ENCODE peak calls at places on chromosomes 2 and 18, in five cellular contexts. Y, H, T, I and B are unnamed samples.

GRCh38 chr2:232781765-232782164 is 5.4 kb upstream of the KCNJ13 start:
- DNase-seq in I (peak), Y (peak), H (peak), T (peak), B (no peak)

GRCh38 chr2:72431737-72432136 is 284.1 kb upstream of the CYP26B1 start:
- DNase-seq in H (no peak), Y (no peak), T (no peak), I (no peak), B (no peak)

GRCh38 chr2:240520143-240520973 is 37.4 kb downstream of the ANKMY1 start:
- DNase-seq in I (no peak), Y (no peak), H (no peak), T (no peak), B (no peak)

GRCh38 chr2:39871291-39871761 is 92.3 kb upstream of the THUMPD2 start:
- DNase-seq in I (peak), T (peak), H (peak), Y (peak), B (no peak)

GRCh38 chr2:236773206-236773605 is 203.6 kb downstream of the ACKR3 start:
- DNase-seq in H (no peak), I (no peak), T (no peak), Y (no peak), B (no peak)

GRCh38 chr2:16055848-16056580 is 115.7 kb downstream of the MYCN start:
- DNase-seq in H (peak), T (no peak), Y (no peak), I (no peak), B (no peak)

GRCh38 chr2:134341476-134341875 is 87.6 kb downstream of the MGAT5 start:
- DNase-seq in Y (no peak), H (no peak), I (no peak), T (no peak), B (no peak)

GRCh38 chr2:68745006-68745405 is 10.4 kb downstream of the ARHGAP25 start:
- DNase-seq in T (no peak), H (no peak), Y (no peak), I (no peak), B (no peak)

GRCh38 chr18:32389868-32390267 is 80.8 kb downstream of the GAREM1 start:
- DNase-seq in Y (no peak), H (no peak), T (no peak), I (no peak), B (peak)

GRCh38 chr2:12397861-12398260 is 318.9 kb upstream of the TRIB2 start:
- DNase-seq in Y (no peak), T (no peak), I (no peak), H (peak), B (no peak)

GRCh38 chr18:61743775-61744531 is 148.9 kb downstream of the RNF152 start:
- DNase-seq in I (no peak), Y (peak), H (no peak), T (no peak), B (no peak)

GRCh38 chr2:24210723-24211122 is 35.9 kb downstream of the FAM228A start:
- DNase-seq in I (no peak), T (no peak), Y (no peak), H (no peak), B (no peak)

GRCh38 chr2:101830146-101830545 is 132.6 kb downstream of the MAP4K4 start:
- DNase-seq in I (no peak), T (no peak), Y (no peak), H (no peak), B (no peak)

GRCh38 chr2:217289909-217290283 is 430.0 kb upstream of the TNP1 start:
- DNase-seq in T (peak), I (no peak), H (no peak), Y (no peak), B (no peak)

GRCh38 chr2:18345848-18346247 is 214.6 kb downstream of the RDH14 start:
- DNase-seq in I (no peak), H (no peak), Y (no peak), T (peak), B (peak)

GRCh38 chr2:200812122-200813022 is 662 bp downstream of the BZW1 start:
- DNase-seq in H (peak), I (no peak), T (peak), Y (no peak), B (peak)

GRCh38 chr2:46439582-46439981 is 39.8 kb upstream of the TMEM247 start:
- DNase-seq in I (no peak), H (peak), T (no peak), Y (no peak), B (no peak)

GRCh38 chr18:57576316-57576715 is 10.2 kb downstream of the FECH start:
- DNase-seq in T (no peak), H (no peak), I (no peak), Y (no peak), B (no peak)

GRCh38 chr2:158796606-158797005 is 1.5 kb downstream of the DAPL1 start:
- DNase-seq in T (no peak), I (no peak), Y (no peak), H (no peak), B (no peak)

GRCh38 chr18:51149605-51150429 is 47.7 kb downstream of the MEX3C start:
- DNase-seq in I (peak), T (peak), H (no peak), Y (peak), B (no peak)

GRCh38 chr2:219512524-219513216 is 1.6 kb upstream of the ASIC4 start:
- DNase-seq in Y (no peak), T (no peak), H (no peak), I (no peak), B (no peak)

GRCh38 chr2:32357545-32358482 is 991 bp downstream of the BIRC6 start:
- DNase-seq in Y (peak), I (no peak), H (peak), T (peak), B (peak)

GRCh38 chr18:62672600-62672999 is 42.7 kb upstream of the PHLPP1 start:
- DNase-seq in T (no peak), Y (peak), I (no peak), H (no peak), B (no peak)

GRCh38 chr2:61193670-61194561 is 31.9 kb downstream of the C2orf74 start:
- DNase-seq in T (no peak), I (no peak), H (peak), Y (no peak), B (no peak)

GRCh38 chr18:26804474-26804873 is 61.0 kb downstream of the AQP4 start:
- DNase-seq in I (peak), Y (no peak), H (peak), T (peak), B (peak)

GRCh38 chr2:220277445-220277960 is 650.1 kb downstream of the SLC4A3 start:
- DNase-seq in T (peak), H (no peak), Y (peak), I (peak), B (peak)

GRCh38 chr2:196218109-196218508 is 46.7 kb upstream of the STK17B start:
- DNase-seq in I (no peak), T (no peak), H (no peak), Y (no peak), B (no peak)

GRCh38 chr2:28610583-28611201 is 114.8 kb downstream of the PLB1 start:
- DNase-seq in H (peak), T (peak), Y (peak), I (peak), B (peak)

GRCh38 chr2:73290049-73290839 is 3.1 kb downstream of the EGR4 start:
- DNase-seq in H (peak), T (peak), I (no peak), Y (peak), B (no peak)

GRCh38 chr2:112482309-112483046 is 522 bp downstream of the TTL start:
- DNase-seq in H (peak), I (no peak), Y (peak), T (peak), B (peak)

GRCh38 chr2:220775856-220776467 is 796.1 kb downstream of the EPHA4 start:
- DNase-seq in I (no peak), Y (no peak), T (no peak), H (no peak), B (no peak)

GRCh38 chr2:136809987-136810386 is 44.6 kb downstream of the THSD7B start:
- DNase-seq in I (no peak), Y (no peak), H (no peak), T (no peak), B (no peak)

GRCh38 chr2:124804014-124804940 is 779.2 kb downstream of the CNTNAP5 start:
- DNase-seq in Y (no peak), I (no peak), H (peak), T (peak), B (no peak)

GRCh38 chr2:144659731-144660275 is 139.9 kb upstream of the ZEB2 start:
- DNase-seq in Y (peak), H (peak), T (no peak), I (peak), B (no peak)

GRCh38 chr2:216408426-216409315 is 3.6 kb upstream of the SMARCAL1 start:
- DNase-seq in T (no peak), I (no peak), H (peak), Y (no peak), B (no peak)

GRCh38 chr18:68705119-68705518 is 9.8 kb downstream of the TMX3 start:
- DNase-seq in H (no peak), I (no peak), Y (no peak), T (no peak), B (no peak)

DNA sequence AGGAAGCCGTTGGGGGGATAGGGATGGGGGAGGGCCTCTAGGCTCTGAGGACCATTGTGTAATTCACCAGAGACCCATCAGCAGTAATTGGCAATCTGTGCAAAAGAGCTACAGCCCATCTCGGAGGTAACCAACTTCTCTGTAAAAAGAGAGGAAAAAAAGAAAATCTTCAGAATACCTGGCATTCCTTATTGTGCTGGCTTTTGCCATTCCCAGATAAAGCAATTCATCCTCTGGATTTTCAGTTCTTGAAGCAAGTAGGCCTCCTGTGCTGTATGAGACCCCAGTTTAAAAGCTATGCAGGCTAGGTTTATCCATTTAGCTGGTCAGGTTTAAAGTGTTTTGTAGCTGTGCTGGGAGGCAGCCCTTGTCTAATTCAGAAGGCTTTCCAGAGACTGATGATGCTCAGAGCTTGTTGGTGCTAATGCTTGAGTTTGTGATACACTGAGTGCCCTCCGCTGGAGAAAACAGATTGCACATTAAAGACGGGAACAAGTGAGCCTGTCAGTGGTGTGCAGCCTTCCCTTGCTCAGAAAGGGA is at the start of gene LRRTM4:
- DNase-seq in H (peak), T (peak), I (no peak), Y (no peak), B (no peak)
- TF ChIP-seq CTCF in H (no peak), T (peak), I (peak), Y (peak), B (no peak)

DNA sequence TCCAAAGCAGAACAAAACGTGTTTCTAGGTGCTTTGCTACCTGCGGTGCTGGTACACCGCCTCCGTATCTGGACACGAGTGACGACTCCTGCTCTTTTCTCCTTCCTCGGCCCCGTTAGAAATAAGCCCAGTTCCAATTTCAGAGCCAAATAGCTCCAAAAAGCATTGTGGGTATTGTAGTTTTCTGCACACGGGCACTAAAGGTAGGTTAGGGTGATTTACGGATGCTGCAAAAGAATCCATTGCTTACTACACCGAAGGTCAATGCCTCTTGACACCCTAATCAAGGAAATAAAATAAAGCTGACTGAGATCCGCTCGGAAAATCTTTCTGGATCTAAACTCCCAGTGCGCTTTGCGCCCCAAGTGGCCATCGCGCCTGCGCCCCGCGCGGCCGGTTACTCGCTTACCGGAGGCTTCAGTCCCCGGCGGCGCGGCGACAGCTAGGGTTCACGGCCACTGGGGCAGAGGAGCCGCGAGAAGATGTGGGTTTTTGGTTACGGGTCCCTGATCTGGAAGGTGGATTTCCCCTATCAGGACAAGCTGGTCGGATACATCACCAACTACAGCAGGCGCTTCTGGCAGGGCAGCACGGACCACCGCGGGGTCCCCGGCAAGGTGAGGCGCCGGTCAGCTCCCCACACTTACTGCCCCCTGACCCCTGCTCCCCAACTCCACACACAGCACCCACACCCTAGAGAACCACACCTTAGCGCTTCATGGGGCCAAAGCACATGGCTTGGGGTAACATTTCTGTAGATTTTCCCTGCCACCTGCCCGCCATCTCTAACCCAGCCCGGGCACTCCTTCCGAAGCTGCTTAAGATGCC is at the start of gene CHAC2:
- DNase-seq in T (peak), I (peak), Y (peak), H (peak), B (peak)
- TF ChIP-seq CTCF in T (no peak), I (peak), Y (peak), H (no peak), B (peak)

GRCh38 chr2:36459725-36460137 is 104.2 kb downstream of the CRIM1 start:
- DNase-seq in H (peak), I (no peak), T (peak), Y (no peak), B (peak)
- TF ChIP-seq CTCF in H (no peak), I (peak), T (peak), Y (peak), B (no peak)

GRCh38 chr18:23951206-23951605 is 63.3 kb upstream of the TTC39C start:
- DNase-seq in Y (no peak), T (no peak), H (no peak), I (no peak), B (no peak)
- TF ChIP-seq CTCF in Y (no peak), T (no peak), H (no peak), I (no peak), B (no peak)